ENCODE peak calls at places on chromosomes 1 and 21, in seven cellular contexts. G is NB4, J is brain microvascular endothelial cell, N is endodermal cell, I is A549, S is WTC11, R is endothelial cell. B is an unnamed sample.

GRCh38 chr1:27393641-27394281 is 1.3 kb downstream of the GPR3 start:
- DNase-seq in S (no peak), R (no peak), G (no peak), J (no peak), N (peak), I (no peak), B (no peak)

GRCh38 chr1:112509005-112509659 is 367 bp downstream of the WNT2B start:
- DNase-seq in I (no peak), G (peak), N (peak), J (no peak), S (peak), R (no peak), B (no peak)

GRCh38 chr1:241518447-241519307 is 878 bp downstream of the FH start:
- DNase-seq in J (peak), N (no peak), I (no peak), R (peak), S (no peak), G (peak), B (no peak)

GRCh38 chr1:206797534-206798383 is 25.5 kb upstream of the IL10 start:
- DNase-seq in N (peak), R (peak), S (peak), J (no peak), I (peak), G (peak), B (no peak)

GRCh38 chr1:152162826-152163463 is 3.9 kb upstream of the RPTN start:
- DNase-seq in I (peak), J (peak), G (no peak), R (no peak), N (no peak), S (no peak), B (peak)

GRCh38 chr1:171841931-171842723 is 829 bp downstream of the DNM3 start:
- DNase-seq in S (peak), R (peak), J (no peak), G (no peak), I (no peak), N (peak), B (no peak)

GRCh38 chr1:145758116-145758515 is 38.8 kb downstream of the CD160 start:
- DNase-seq in G (no peak), J (no peak), S (no peak), R (no peak), I (no peak), N (no peak), B (no peak)

GRCh38 chr1:111163363-111163762 is 23.3 kb downstream of the CEPT1 start:
- DNase-seq in N (no peak), I (no peak), G (no peak), S (no peak), R (no peak), J (no peak), B (no peak)

GRCh38 chr1:234256359-234256758 is 116.9 kb upstream of the COA6 start:
- DNase-seq in S (no peak), G (peak), R (no peak), N (no peak), J (peak), I (no peak), B (no peak)

GRCh38 chr1:24392604-24392946 is 21.0 kb downstream of the STPG1 start:
- DNase-seq in R (no peak), I (no peak), S (no peak), G (no peak), J (no peak), N (no peak), B (no peak)

GRCh38 chr21:31660134-31660565 is 657 bp downstream of the SOD1 start:
- DNase-seq in J (no peak), S (peak), I (no peak), R (peak), G (peak), N (peak), B (no peak)

GRCh38 chr21:43590220-43590619 is 69.1 kb downstream of the HSF2BP start:
- DNase-seq in N (no peak), J (no peak), I (peak), G (no peak), S (no peak), R (no peak), B (no peak)

GRCh38 chr21:30408782-30409494 is 13.1 kb downstream of the KRTAP13-1 start:
- DNase-seq in R (peak), N (peak), I (peak), S (peak), J (peak), G (peak), B (no peak)

GRCh38 chr1:65230741-65231439 is 78.5 kb upstream of the DNAJC6 start:
- DNase-seq in J (no peak), G (no peak), N (no peak), S (no peak), I (no peak), R (no peak), B (no peak)

GRCh38 chr1:232305020-232305419 is 324.9 kb downstream of the SIPA1L2 start:
- DNase-seq in J (no peak), N (no peak), G (no peak), I (no peak), S (no peak), R (no peak), B (no peak)

GRCh38 chr1:24390924-24391782 is 22.4 kb downstream of the STPG1 start:
- DNase-seq in S (peak), G (peak), N (peak), J (peak), I (peak), R (peak), B (peak)

GRCh38 chr1:74571875-74572274 is 59.5 kb upstream of the LRRC53 start:
- DNase-seq in J (no peak), I (no peak), R (no peak), S (peak), N (peak), G (no peak), B (no peak)

GRCh38 chr1:228003461-228004330 is 3.1 kb upstream of the WNT3A start:
- DNase-seq in J (no peak), G (no peak), N (no peak), I (no peak), R (no peak), S (no peak), B (no peak)

GRCh38 chr1:228005511-228006033 is 1.2 kb upstream of the WNT3A start:
- DNase-seq in G (peak), R (no peak), J (no peak), N (no peak), S (no peak), I (peak), B (no peak)

GRCh38 chr1:228002792-228003191 is 4.0 kb upstream of the WNT3A start:
- DNase-seq in J (no peak), R (no peak), N (no peak), I (no peak), G (no peak), S (no peak), B (no peak)

GRCh38 chr1:228004887-228005462 is 1.8 kb upstream of the WNT3A start:
- DNase-seq in G (no peak), R (no peak), I (no peak), N (peak), J (no peak), S (no peak), B (no peak)

GRCh38 chr1:228004331-228004871 is 2.4 kb upstream of the WNT3A start:
- DNase-seq in I (peak), G (peak), R (no peak), S (peak), N (peak), J (no peak), B (no peak)
- TF ChIP-seq CTCF in I (peak), G (peak), R (peak), S (peak), N (peak), J (peak), B (peak)

DNA sequence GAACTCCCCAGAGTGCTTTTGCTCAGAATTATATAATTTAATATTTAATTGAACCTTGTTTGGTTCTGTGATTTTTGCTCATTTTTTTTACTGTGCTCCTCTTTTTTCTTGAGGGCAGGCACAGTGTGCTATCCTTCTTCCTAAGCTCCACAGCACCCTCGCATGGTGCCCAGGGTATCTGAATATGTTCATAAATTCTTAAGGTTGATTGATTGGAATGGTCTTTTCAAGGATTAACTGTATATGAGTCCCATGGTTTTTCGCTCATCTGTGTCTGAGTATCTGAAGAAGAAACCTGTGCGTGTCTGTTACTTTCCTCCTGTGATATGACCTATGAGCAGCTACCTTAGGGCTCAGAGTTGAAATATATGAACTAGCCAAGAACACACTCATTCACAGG is 393.7 kb downstream of the HLX start:
- DNase-seq in N (no peak), I (peak), S (no peak), J (no peak), R (no peak), G (no peak), B (no peak)
- TF ChIP-seq CTCF in N (peak), I (no peak), S (no peak), J (no peak), R (no peak), G (no peak), B (no peak)

GRCh38 chr1:108119500-108119899 is 80.6 kb downstream of the SLC25A24 start:
- DNase-seq in R (no peak), S (no peak), N (no peak), G (no peak), J (no peak), I (no peak), B (no peak)

GRCh38 chr1:108120163-108120562 is 80.0 kb downstream of the SLC25A24 start:
- DNase-seq in N (no peak), R (no peak), G (peak), J (no peak), S (no peak), I (no peak), B (no peak)

GRCh38 chr1:108124023-108124422 is 76.1 kb downstream of the SLC25A24 start:
- DNase-seq in G (no peak), I (no peak), J (no peak), S (no peak), N (no peak), R (no peak), B (no peak)

GRCh38 chr1:108124622-108125311 is 75.4 kb downstream of the SLC25A24 start:
- DNase-seq in G (no peak), S (no peak), I (no peak), J (no peak), N (peak), R (no peak), B (no peak)

GRCh38 chr1:108121361-108122143 is 78.6 kb downstream of the SLC25A24 start:
- DNase-seq in N (peak), J (peak), I (peak), R (peak), S (peak), G (no peak), B (no peak)
- TF ChIP-seq CTCF in N (peak), J (peak), I (no peak), R (no peak), S (no peak), G (no peak), B (no peak)

GRCh38 chr1:201480231-201481003 is 11.4 kb upstream of the PHLDA3 start:
- DNase-seq in S (peak), I (peak), J (peak), N (peak), R (peak), G (peak), B (no peak)
- TF ChIP-seq CTCF in S (no peak), I (no peak), J (peak), N (peak), R (no peak), G (no peak), B (peak)

DNA sequence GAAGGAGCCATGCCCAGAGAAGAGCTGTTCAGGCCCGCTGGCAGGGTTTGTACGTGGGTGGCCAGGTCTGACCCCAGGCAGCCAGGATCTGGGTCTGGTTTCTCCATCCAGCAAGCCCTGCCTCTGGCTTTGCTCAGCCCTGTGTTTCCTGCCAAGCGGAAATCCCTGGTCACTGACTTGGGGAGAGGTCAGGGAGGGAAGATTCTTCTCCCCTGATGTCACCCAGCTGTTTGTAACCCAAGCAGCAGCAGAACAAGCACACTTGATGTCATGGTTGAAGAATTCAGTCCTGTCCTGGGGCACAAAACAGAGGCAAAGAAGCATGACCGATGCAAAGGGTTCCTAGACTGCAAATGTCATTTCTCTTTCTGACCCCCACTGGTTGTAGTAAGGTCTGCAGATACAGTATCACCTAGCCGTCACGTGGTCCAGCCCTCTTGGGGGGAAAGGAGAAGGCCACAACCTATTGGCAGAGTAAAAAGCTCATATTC is 121.0 kb downstream of the SYT2 start:
- DNase-seq in J (peak), R (peak), N (peak), I (peak), S (no peak), G (no peak), B (peak)
- TF ChIP-seq CTCF in J (peak), R (no peak), N (peak), I (no peak), S (no peak), G (no peak), B (no peak)

GRCh38 chr1:89483010-89483756 is 41.4 kb upstream of the LRRC8B start:
- DNase-seq in I (peak), G (peak), N (peak), R (peak), S (peak), J (peak), B (peak)
- TF ChIP-seq CTCF in I (peak), G (peak), N (peak), R (peak), S (peak), J (peak), B (peak)

GRCh38 chr1:245512181-245512888 is 357.6 kb downstream of the KIF26B start:
- DNase-seq in S (no peak), R (no peak), G (no peak), I (no peak), N (no peak), J (no peak), B (no peak)

GRCh38 chr1:245512980-245513578 is 358.3 kb downstream of the KIF26B start:
- DNase-seq in G (peak), I (no peak), N (peak), J (no peak), R (no peak), S (peak), B (no peak)

GRCh38 chr1:245520611-245521010 is 365.8 kb downstream of the KIF26B start:
- DNase-seq in N (no peak), J (no peak), R (no peak), I (no peak), S (no peak), G (no peak), B (no peak)

DNA sequence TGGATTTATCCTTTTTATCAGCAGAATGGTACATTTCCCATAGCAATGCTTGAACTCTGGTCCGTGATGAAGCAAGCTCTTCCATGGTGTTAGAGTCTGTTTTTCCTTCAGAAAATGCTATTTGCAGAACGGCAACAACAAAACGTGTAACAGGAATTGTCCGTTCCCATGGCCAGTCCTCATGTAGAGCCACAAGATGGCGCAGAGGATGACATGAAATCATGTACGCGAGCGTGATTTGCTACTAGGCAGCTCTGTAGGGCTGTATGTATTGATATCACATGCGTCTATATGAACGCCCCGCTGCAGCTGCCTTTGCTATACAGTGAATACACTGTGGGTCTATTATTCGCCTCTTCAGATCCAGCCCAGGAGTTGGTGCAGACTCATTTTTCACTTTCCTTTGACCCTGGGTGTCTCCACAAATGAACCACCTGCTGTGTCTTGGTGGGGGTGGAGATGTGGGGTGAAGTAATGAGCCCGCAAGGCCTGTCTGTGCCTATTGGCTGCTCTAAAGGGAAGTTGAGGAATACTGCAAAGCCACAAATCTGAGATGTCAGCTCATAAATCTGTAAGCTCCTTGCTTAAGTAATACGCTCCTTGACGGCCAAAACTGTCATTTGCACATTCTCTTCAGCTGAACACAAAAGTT is 361.5 kb downstream of the KIF26B start:
- DNase-seq in R (no peak), N (no peak), I (peak), S (no peak), G (peak), J (no peak), B (no peak)
- TF ChIP-seq CTCF in R (no peak), N (peak), I (peak), S (no peak), G (peak), J (peak), B (no peak)

DNA sequence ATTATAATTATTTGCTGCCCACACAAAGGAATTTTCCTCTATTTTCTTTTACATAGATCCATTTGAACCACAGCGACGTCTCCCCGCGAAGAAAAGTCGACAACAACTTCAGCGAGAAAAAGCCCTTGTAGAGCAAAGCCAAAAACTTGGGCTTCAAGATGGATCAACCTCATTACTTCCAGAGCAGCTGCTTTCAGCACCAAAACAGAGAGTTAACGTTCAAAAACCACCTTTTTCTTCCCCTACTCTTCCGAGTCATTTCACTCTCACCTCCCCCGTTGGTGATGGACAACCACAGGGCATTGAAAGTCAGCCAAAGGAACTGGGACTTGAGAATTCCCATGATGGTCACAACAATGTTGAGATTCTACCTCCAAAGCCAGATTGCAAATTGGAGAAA is 7.2 kb downstream of the GORAB start:
- DNase-seq in G (no peak), N (no peak), S (no peak), J (no peak), I (no peak), R (no peak), B (no peak)
- TF ChIP-seq CTCF in G (no peak), N (no peak), S (no peak), J (no peak), I (no peak), R (no peak), B (no peak)